ENCODE peak calls at places on chromosomes 11 and 22, in four cellular contexts. Z, C, E and F are unnamed samples.
A peak's percentile ranks its signal among the peaks of the same experiment; 100 is the strongest.

GRCh38 chr11:67111261-67111660 is 7.8 kb upstream of the KDM2A start:
- DNase-seq in C (no peak), E (no peak), Z (no peak), F (no peak)

GRCh38 chr11:129605815-129606214 is 209.8 kb upstream of the TMEM45B start:
- DNase-seq in C (no peak), Z (no peak), E (no peak), F (no peak)

GRCh38 chr11:131674051-131674755 is 303.8 kb downstream of the NTM start:
- DNase-seq in C (no peak), E (peak; percentile 61), Z (peak; percentile 92), F (peak; percentile 88)

GRCh38 chr11:109298865-109299264 is 123.1 kb upstream of the C11orf87 start:
- DNase-seq in C (no peak), Z (no peak), E (no peak), F (no peak)

GRCh38 chr11:64385953-64386704 is 27.2 kb downstream of the RPS6KA4 start:
- DNase-seq in E (no peak), Z (no peak), C (no peak), F (peak; percentile 71)

GRCh38 chr22:42185915-42186439 is 55.4 kb upstream of the CYP2D6 start:
- DNase-seq in E (no peak), C (no peak), Z (no peak), F (no peak)

GRCh38 chr11:75050516-75050915 is 46.2 kb downstream of the OR2AT4 start:
- DNase-seq in E (no peak), Z (no peak), C (no peak), F (no peak)

GRCh38 chr22:28440517-28441366 is 238.9 kb downstream of the TTC28 start:
- DNase-seq in E (no peak), Z (no peak), C (no peak), F (no peak)

GRCh38 chr11:121520243-121521144 is 67.7 kb upstream of the SORL1-AS1 start:
- DNase-seq in Z (no peak), C (no peak), E (no peak), F (no peak)

GRCh38 chr22:49657275-49657973 is 170.2 kb downstream of the BRD1 start:
- DNase-seq in C (peak; percentile 60), E (peak; percentile 74), Z (no peak), F (no peak)

GRCh38 chr11:45896392-45897068 is 10.5 kb downstream of the FREY1 start:
- DNase-seq in C (no peak), Z (no peak), E (no peak), F (no peak)

GRCh38 chr11:119432484-119433368 is 9.8 kb upstream of the THY1 start:
- DNase-seq in C (no peak), E (no peak), Z (peak; percentile 28), F (no peak)

GRCh38 chr22:47043835-47044721 is 281.6 kb downstream of the TBC1D22A start:
- DNase-seq in E (peak; percentile 22), Z (peak; percentile 30), C (no peak), F (peak; percentile 40)

GRCh38 chr11:97656356-97656755 is 1266.5 kb downstream of the JRKL start:
- DNase-seq in C (no peak), Z (no peak), E (no peak), F (no peak)

GRCh38 chr22:47174096-47174495 is 411.6 kb downstream of the TBC1D22A start:
- DNase-seq in C (no peak), Z (no peak), E (peak; percentile 9), F (peak; percentile 19)

GRCh38 chr11:6531267-6531752 is 34.2 kb downstream of the DNHD1 start:
- DNase-seq in Z (peak; percentile 49), E (no peak), C (no peak), F (peak; percentile 55)

GRCh38 chr22:17402304-17402703 is 33.0 kb downstream of the CECR2 start:
- DNase-seq in C (no peak), E (no peak), Z (no peak), F (no peak)

GRCh38 chr11:6737872-6738466 is 33.8 kb downstream of the OR2AG2 start:
- DNase-seq in Z (peak; percentile 72), E (no peak), C (peak; percentile 65), F (peak; percentile 53)

GRCh38 chr22:45359627-45360026 is 49.9 kb downstream of the FAM118A start:
- DNase-seq in Z (no peak), C (no peak), E (no peak), F (no peak)

GRCh38 chr11:116829525-116830183 is at the start of gene APOC3:
- DNase-seq in Z (peak; percentile 80), C (no peak), E (peak; percentile 91), F (peak; percentile 96)

GRCh38 chr22:39268645-39269044 is 23.9 kb upstream of the PDGFB start:
- DNase-seq in E (no peak), C (no peak), Z (no peak), F (no peak)

GRCh38 chr11:124442847-124443246 is 2.6 kb downstream of the OR8B8 start:
- DNase-seq in Z (no peak), E (no peak), C (no peak), F (no peak)

GRCh38 chr11:83538286-83538685 is 252.1 kb upstream of the CCDC90B start:
- DNase-seq in E (no peak), Z (no peak), C (no peak), F (no peak)
- H3K27me3 ChIP-seq in E (no peaks in the 10 kb centered on the region), Z (no peaks in the 10 kb centered on the region), C (no peaks in the 10 kb centered on the region), F (no peaks in the 10 kb centered on the region)

DNA sequence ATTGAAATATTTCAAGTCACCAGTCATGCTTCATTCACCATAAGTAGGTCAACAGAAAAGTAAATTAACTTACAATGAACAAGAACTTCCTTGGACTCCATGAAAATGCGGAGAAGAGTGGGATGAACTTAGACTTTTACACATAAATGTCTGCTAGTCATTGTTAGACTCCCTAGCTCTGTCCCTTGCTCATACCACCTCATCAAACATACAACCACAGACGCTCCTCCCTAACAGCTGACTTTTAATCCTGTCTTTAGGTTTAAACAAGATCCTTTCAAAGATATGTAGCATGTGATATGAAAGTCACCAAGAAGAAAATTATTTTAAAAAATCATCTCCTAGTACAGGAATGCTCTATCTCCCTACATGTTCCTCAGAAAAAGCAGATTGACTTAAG is 248.1 kb downstream of the DLG2 start:
- DNase-seq in C (no peak), Z (no peak), E (no peak), F (no peak)
- H3K4me3 ChIP-seq in C (no peak overlapping the region), Z (no peak overlapping the region), E (no peak overlapping the region), F (no peak overlapping the region)

DNA sequence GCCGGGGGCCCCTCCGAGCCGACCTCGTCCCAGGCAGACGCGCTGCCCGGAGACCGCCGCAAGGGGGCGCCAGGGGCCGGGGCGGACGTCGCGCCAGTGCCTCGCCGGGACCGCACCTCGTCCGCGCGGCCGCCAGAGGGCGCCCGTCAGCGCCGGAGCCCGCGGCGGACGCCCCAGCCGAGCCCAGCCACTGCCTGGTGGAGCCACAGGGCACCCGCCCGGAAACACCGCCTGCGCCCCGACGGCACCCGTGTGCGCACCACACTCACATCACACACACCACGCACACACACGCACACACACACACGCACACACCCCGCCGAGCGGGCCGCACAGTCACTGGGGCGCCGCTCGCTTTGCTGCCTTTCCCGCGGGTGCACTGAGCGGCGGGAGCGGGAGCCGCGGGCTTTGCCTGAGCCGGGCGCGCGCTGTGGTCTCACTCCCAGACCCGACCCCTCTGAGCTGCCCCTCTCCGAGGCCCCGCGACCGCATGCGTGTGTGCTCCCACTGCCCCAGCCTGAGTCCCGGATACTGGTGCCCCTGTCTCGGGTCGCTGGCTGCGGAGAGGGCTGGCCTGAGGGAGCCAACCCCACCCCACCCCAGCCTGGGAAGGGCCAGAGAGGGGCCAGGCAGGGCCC is 449.3 kb downstream of the OPCML start:
- DNase-seq in Z (peak; percentile 88), C (no peak), E (peak; percentile 69), F (no peak)
- H3K27me3 ChIP-seq in Z (peaks cover 74% of the 10 kb centered on the region), C (peaks cover 10% of the 10 kb centered on the region), E (no peaks in the 10 kb centered on the region), F (no peaks in the 10 kb centered on the region)

GRCh38 chr11:14642873-14643696 is 519 bp upstream of the PDE3B start:
- DNase-seq in C (no peak), Z (no peak), E (no peak), F (peak; percentile 46)
- H3K4me3 ChIP-seq in C (peak overlapping the region; percentile 60), Z (peak overlapping the region; percentile 40), E (peak overlapping the region; percentile 83), F (peak overlapping the region; percentile 97)